ENCODE peak calls at places on chromosomes 6 and 20, in nine cellular contexts. One of them, this sample, is unnamed.

GRCh38 chr6:132483779-132484679 is 28.9 kb downstream of the STX7 start:
- DNase-seq in hypothalamus: no peak
- DNase-seq in heart right ventricle: peak; percentile 52
- DNase-seq in CD8-positive, alpha-beta memory T cell: peak; percentile 57
- DNase-seq in aorta: no peak
- DNase-seq in thyroid gland: peak; percentile 35
- DNase-seq in activated naive CD4-positive, alpha-beta T cell treated with anti-CD3 and anti-CD28 coated beads for 36 hours: peak; percentile 65
- DNase-seq in amygdala: no peak
- DNase-seq in HS-27A: peak; percentile 50
- DNase-seq in this sample: peak; percentile 33

GRCh38 chr20:18187020-18187419 is 49.4 kb downstream of the KAT14 start:
- DNase-seq in hypothalamus: no peak
- DNase-seq in heart right ventricle: no peak
- DNase-seq in CD8-positive, alpha-beta memory T cell: no peak
- DNase-seq in aorta: no peak
- DNase-seq in thyroid gland: no peak
- DNase-seq in activated naive CD4-positive, alpha-beta T cell treated with anti-CD3 and anti-CD28 coated beads for 36 hours: no peak
- DNase-seq in amygdala: no peak
- DNase-seq in HS-27A: no peak
- DNase-seq in this sample: no peak

GRCh38 chr6:137975058-137975940 is 108.2 kb downstream of the TNFAIP3 start:
- DNase-seq in hypothalamus: no peak
- DNase-seq in heart right ventricle: no peak
- DNase-seq in CD8-positive, alpha-beta memory T cell: peak; percentile 48
- DNase-seq in aorta: no peak
- DNase-seq in thyroid gland: no peak
- DNase-seq in activated naive CD4-positive, alpha-beta T cell treated with anti-CD3 and anti-CD28 coated beads for 36 hours: peak; percentile 64
- DNase-seq in amygdala: no peak
- DNase-seq in HS-27A: no peak
- DNase-seq in this sample: peak; percentile 35

GRCh38 chr6:106666290-106667021 is 37.1 kb downstream of the QRSL1 start:
- DNase-seq in hypothalamus: no peak
- DNase-seq in heart right ventricle: no peak
- DNase-seq in CD8-positive, alpha-beta memory T cell: no peak
- DNase-seq in aorta: no peak
- DNase-seq in thyroid gland: no peak
- DNase-seq in activated naive CD4-positive, alpha-beta T cell treated with anti-CD3 and anti-CD28 coated beads for 36 hours: no peak
- DNase-seq in amygdala: no peak
- DNase-seq in HS-27A: no peak
- DNase-seq in this sample: no peak

GRCh38 chr6:158567871-158568401 is 8.0 kb downstream of the TMEM181 start:
- DNase-seq in hypothalamus: no peak
- DNase-seq in heart right ventricle: no peak
- DNase-seq in CD8-positive, alpha-beta memory T cell: peak; percentile 15
- DNase-seq in aorta: no peak
- DNase-seq in thyroid gland: no peak
- DNase-seq in activated naive CD4-positive, alpha-beta T cell treated with anti-CD3 and anti-CD28 coated beads for 36 hours: peak; percentile 22
- DNase-seq in amygdala: no peak
- DNase-seq in HS-27A: no peak
- DNase-seq in this sample: peak; percentile 49

GRCh38 chr20:33674294-33675126 is at the start of gene NECAB3:
- DNase-seq in hypothalamus: peak; percentile 75
- DNase-seq in heart right ventricle: peak; percentile 83
- DNase-seq in CD8-positive, alpha-beta memory T cell: peak; percentile 47
- DNase-seq in aorta: peak; percentile 87
- DNase-seq in thyroid gland: peak; percentile 84
- DNase-seq in activated naive CD4-positive, alpha-beta T cell treated with anti-CD3 and anti-CD28 coated beads for 36 hours: peak; percentile 56
- DNase-seq in amygdala: peak; percentile 72
- DNase-seq in HS-27A: no peak
- DNase-seq in this sample: peak; percentile 73

GRCh38 chr20:1310506-1311190 is 18.3 kb downstream of the SDCBP2 start:
- DNase-seq in hypothalamus: no peak
- DNase-seq in heart right ventricle: no peak
- DNase-seq in CD8-positive, alpha-beta memory T cell: no peak
- DNase-seq in aorta: no peak
- DNase-seq in thyroid gland: no peak
- DNase-seq in activated naive CD4-positive, alpha-beta T cell treated with anti-CD3 and anti-CD28 coated beads for 36 hours: no peak
- DNase-seq in amygdala: no peak
- DNase-seq in HS-27A: no peak
- DNase-seq in this sample: no peak

GRCh38 chr6:44653761-44654218 is 266.3 kb downstream of the CDC5L start:
- DNase-seq in hypothalamus: no peak
- DNase-seq in heart right ventricle: no peak
- DNase-seq in CD8-positive, alpha-beta memory T cell: no peak
- DNase-seq in aorta: no peak
- DNase-seq in thyroid gland: no peak
- DNase-seq in activated naive CD4-positive, alpha-beta T cell treated with anti-CD3 and anti-CD28 coated beads for 36 hours: no peak
- DNase-seq in amygdala: no peak
- DNase-seq in HS-27A: no peak
- DNase-seq in this sample: no peak

GRCh38 chr20:22453244-22454080 is 130.9 kb downstream of the FOXA2 start:
- DNase-seq in hypothalamus: no peak
- DNase-seq in heart right ventricle: no peak
- DNase-seq in CD8-positive, alpha-beta memory T cell: no peak
- DNase-seq in aorta: no peak
- DNase-seq in thyroid gland: peak; percentile 19
- DNase-seq in activated naive CD4-positive, alpha-beta T cell treated with anti-CD3 and anti-CD28 coated beads for 36 hours: no peak
- DNase-seq in amygdala: no peak
- DNase-seq in HS-27A: peak; percentile 8
- DNase-seq in this sample: no peak

GRCh38 chr6:43628392-43629103 is 516 bp downstream of the GTPBP2 start:
- DNase-seq in hypothalamus: peak; percentile 60
- DNase-seq in heart right ventricle: peak; percentile 59
- DNase-seq in CD8-positive, alpha-beta memory T cell: peak; percentile 61
- DNase-seq in aorta: peak; percentile 72
- DNase-seq in thyroid gland: peak; percentile 66
- DNase-seq in activated naive CD4-positive, alpha-beta T cell treated with anti-CD3 and anti-CD28 coated beads for 36 hours: peak; percentile 66
- DNase-seq in amygdala: no peak
- DNase-seq in HS-27A: no peak
- DNase-seq in this sample: peak; percentile 69

GRCh38 chr6:168926306-168926705 is 327.3 kb downstream of the THBS2 start:
- DNase-seq in hypothalamus: no peak
- DNase-seq in heart right ventricle: no peak
- DNase-seq in CD8-positive, alpha-beta memory T cell: no peak
- DNase-seq in aorta: no peak
- DNase-seq in thyroid gland: no peak
- DNase-seq in activated naive CD4-positive, alpha-beta T cell treated with anti-CD3 and anti-CD28 coated beads for 36 hours: no peak
- DNase-seq in amygdala: no peak
- DNase-seq in HS-27A: no peak
- DNase-seq in this sample: no peak